ENCODE peak calls at places on chromosomes 7 and 10, in four cellular contexts. P is aorta, Q is HL-60, D is GM10248. H is an unnamed sample.

GRCh38 chr7:20064974-20065862 is 152.0 kb downstream of the MACC1 start:
- DNase-seq in P (no peak), Q (no peak), D (peak), H (no peak)

GRCh38 chr10:74249865-74250264 is 98.8 kb downstream of the ADK start:
- DNase-seq in P (no peak), Q (no peak), D (no peak), H (no peak)

GRCh38 chr7:73999664-74000420 is 28.1 kb upstream of the ELN start:
- DNase-seq in P (peak), Q (no peak), D (no peak), H (no peak)

GRCh38 chr10:176677-177076 is 41.4 kb downstream of the ZMYND11 start:
- DNase-seq in P (no peak), Q (no peak), D (no peak), H (no peak)

GRCh38 chr10:27223964-27224363 is 16.6 kb downstream of the ACBD5 start:
- DNase-seq in P (no peak), Q (no peak), D (no peak), H (no peak)

GRCh38 chr7:46072722-46073121 is 151.7 kb upstream of the IGFBP3 start:
- DNase-seq in P (no peak), Q (no peak), D (no peak), H (no peak)

GRCh38 chr7:135317676-135318326 is 84.2 kb downstream of the STRA8 start:
- DNase-seq in P (peak), Q (no peak), D (no peak), H (no peak)

GRCh38 chr10:34184901-34185386 is 630.2 kb downstream of the PARD3 start:
- DNase-seq in P (no peak), Q (no peak), D (no peak), H (no peak)

GRCh38 chr10:67011981-67012380 is 86.1 kb downstream of the LRRTM3 start:
- DNase-seq in P (no peak), Q (no peak), D (no peak), H (no peak)

GRCh38 chr7:105298004-105298403 is 90.7 kb downstream of the SRPK2 start:
- DNase-seq in P (no peak), Q (no peak), D (no peak), H (no peak)

GRCh38 chr7:27641576-27642230 is 21.0 kb downstream of the HIBADH start:
- DNase-seq in P (no peak), Q (no peak), D (peak), H (no peak)

GRCh38 chr7:16587785-16588184 is 57.8 kb downstream of the ANKMY2 start:
- DNase-seq in P (no peak), Q (no peak), D (no peak), H (no peak)

GRCh38 chr7:158378978-158379377 is 208.6 kb downstream of the PTPRN2 start:
- DNase-seq in P (no peak), Q (no peak), D (no peak), H (peak)

GRCh38 chr10:76432274-76433012 is 1001.0 kb downstream of the LRMDA start:
- DNase-seq in P (peak), Q (no peak), D (no peak), H (no peak)

GRCh38 chr7:92802398-92802797 is 34.0 kb downstream of the CDK6 start:
- DNase-seq in P (no peak), Q (no peak), D (no peak), H (no peak)

GRCh38 chr7:964401-965231 is 10.1 kb upstream of the ADAP1 start:
- DNase-seq in P (peak), Q (peak), D (no peak), H (peak)

GRCh38 chr10:26863677-26864076 is 2.9 kb upstream of the ABI1 start:
- DNase-seq in P (no peak), Q (no peak), D (no peak), H (no peak)

GRCh38 chr7:31633894-31634494 is 53.0 kb upstream of the PPP1R17 start:
- DNase-seq in P (no peak), Q (no peak), D (peak), H (no peak)

GRCh38 chr10:45416603-45417002 is 42.6 kb downstream of the ALOX5 start:
- DNase-seq in P (no peak), Q (no peak), D (no peak), H (no peak)

GRCh38 chr10:60388709-60389241 is 900 bp downstream of the ANK3 start:
- DNase-seq in P (peak), Q (no peak), D (no peak), H (no peak)

GRCh38 chr7:116382375-116382774 is 117.2 kb upstream of the CAV2 start:
- DNase-seq in P (no peak), Q (no peak), D (no peak), H (no peak)

GRCh38 chr7:940599-941408 is 13.7 kb downstream of the ADAP1 start:
- DNase-seq in P (no peak), Q (no peak), D (no peak), H (no peak)

GRCh38 chr7:26049081-26049480 is 102.9 kb upstream of the NFE2L3 start:
- DNase-seq in P (no peak), Q (no peak), D (no peak), H (no peak)

GRCh38 chr7:130359276-130359857 is 14.8 kb downstream of the CPA5 start:
- DNase-seq in P (no peak), Q (no peak), D (no peak), H (peak)

GRCh38 chr10:89235073-89235798 is 16.3 kb downstream of the LIPA start:
- DNase-seq in P (peak), Q (no peak), D (no peak), H (peak)

GRCh38 chr7:323410-323809 is 33.4 kb downstream of the FOXL3 start:
- DNase-seq in P (no peak), Q (no peak), D (no peak), H (peak)

GRCh38 chr10:895324-895723 is 36.2 kb downstream of the LARP4B start:
- DNase-seq in P (no peak), Q (no peak), D (no peak), H (no peak)

GRCh38 chr7:99788554-99788953 is 4.6 kb upstream of the CYP3A4 start:
- DNase-seq in P (no peak), Q (no peak), D (peak), H (no peak)

GRCh38 chr10:72321248-72322029 is 33.3 kb downstream of the DNAJB12 start:
- DNase-seq in P (no peak), Q (no peak), D (no peak), H (no peak)

GRCh38 chr10:15672469-15672868 is 47.3 kb downstream of the ITGA8 start:
- DNase-seq in P (no peak), Q (no peak), D (no peak), H (no peak)

GRCh38 chr10:76871697-76872295 is 765.8 kb downstream of the KCNMA1 start:
- DNase-seq in P (no peak), Q (no peak), D (peak), H (no peak)

GRCh38 chr7:20216637-20217036 is 547 bp downstream of the MACC1 start:
- DNase-seq in P (no peak), Q (no peak), D (no peak), H (no peak)

GRCh38 chr10:78457804-78458483 is 424.3 kb downstream of the RPS24 start:
- DNase-seq in P (no peak), Q (no peak), D (no peak), H (peak)

GRCh38 chr7:150415161-150416160 is 35.0 kb upstream of the GIMAP8 start:
- DNase-seq in P (no peak), Q (no peak), D (no peak), H (no peak)

GRCh38 chr10:80684217-80684616 is 146.5 kb downstream of the SH2D4B start:
- DNase-seq in P (no peak), Q (peak), D (no peak), H (no peak)

GRCh38 chr7:86923530-86923929 is 135.9 kb downstream of the ELAPOR2 start:
- DNase-seq in P (no peak), Q (no peak), D (no peak), H (no peak)

GRCh38 chr7:19105546-19105945 is 11.9 kb downstream of the TWIST1 start:
- DNase-seq in P (no peak), Q (no peak), D (no peak), H (no peak)

GRCh38 chr7:155461631-155462030 is 3.7 kb downstream of the EN2 start:
- DNase-seq in P (no peak), Q (no peak), D (no peak), H (no peak)

GRCh38 chr7:1058821-1059199 is 14.5 kb downstream of the GPR146 start:
- DNase-seq in P (no peak), Q (no peak), D (no peak), H (no peak)

GRCh38 chr10:78025685-78026364 is 3.5 kb downstream of the POLR3A start:
- DNase-seq in P (no peak), Q (no peak), D (no peak), H (no peak)

H was measured in CD14-positive monocyte.